ENCODE peak calls at places on chromosomes 4 and X, in four cellular contexts. One of them, this sample, is unnamed.

GRCh38 chr4:113411496-113411938 is 350.0 kb downstream of the CAMK2D start:
- DNase-seq in H1: no peak
- DNase-seq in A549: no peak
- DNase-seq in H9: no peak
- DNase-seq in this sample: no peak

GRCh38 chr4:179597301-179597700 is 2155.1 kb upstream of the AGA start:
- DNase-seq in H1: no peak
- DNase-seq in A549: no peak
- DNase-seq in H9: no peak
- DNase-seq in this sample: peak; percentile 62

GRCh38 chr4:165974647-165975335 is 101.8 kb downstream of the TLL1 start:
- DNase-seq in H1: no peak
- DNase-seq in A549: no peak
- DNase-seq in H9: no peak
- DNase-seq in this sample: no peak

GRCh38 chr4:73588613-73589012 is 31.6 kb downstream of the RASSF6 start:
- DNase-seq in H1: no peak
- DNase-seq in A549: no peak
- DNase-seq in H9: no peak
- DNase-seq in this sample: no peak

GRCh38 chrX:119871599-119872395 is at the start of the genes NDUFA1 and RNF113A:
- DNase-seq in H1: peak; percentile 60
- DNase-seq in A549: peak; percentile 82
- DNase-seq in H9: peak; percentile 81
- DNase-seq in this sample: peak; percentile 84

GRCh38 chrX:22690116-22690515 is 309.6 kb upstream of the DDX53 start:
- DNase-seq in H1: no peak
- DNase-seq in A549: no peak
- DNase-seq in H9: no peak
- DNase-seq in this sample: no peak

GRCh38 chr4:108272566-108272965 is 103.8 kb upstream of the LEF1 start:
- DNase-seq in H1: no peak
- DNase-seq in A549: no peak
- DNase-seq in H9: no peak
- DNase-seq in this sample: no peak

GRCh38 chr4:83686166-83686565 is 150.3 kb downstream of the GPAT3 start:
- DNase-seq in H1: no peak
- DNase-seq in A549: no peak
- DNase-seq in H9: no peak
- DNase-seq in this sample: no peak

GRCh38 chr4:174201898-174202297 is 81.6 kb downstream of the FBXO8 start:
- DNase-seq in H1: no peak
- DNase-seq in A549: no peak
- DNase-seq in H9: no peak
- DNase-seq in this sample: no peak

GRCh38 chrX:153537526-153538295 is 20.3 kb downstream of the ATP2B3 start:
- DNase-seq in H1: no peak
- DNase-seq in A549: no peak
- DNase-seq in H9: no peak
- DNase-seq in this sample: no peak

GRCh38 chr4:102547973-102548372 is 46.8 kb downstream of the NFKB1 start:
- DNase-seq in H1: no peak
- DNase-seq in A549: no peak
- DNase-seq in H9: no peak
- DNase-seq in this sample: no peak

GRCh38 chr4:162274354-162274753 is 110.6 kb upstream of the FSTL5 start:
- DNase-seq in H1: no peak
- DNase-seq in A549: no peak
- DNase-seq in H9: no peak
- DNase-seq in this sample: no peak

GRCh38 chr4:11451720-11452119 is 23.0 kb upstream of the HS3ST1 start:
- DNase-seq in H1: no peak
- DNase-seq in A549: no peak
- DNase-seq in H9: no peak
- DNase-seq in this sample: no peak

GRCh38 chr4:48635310-48635709 is 144.8 kb downstream of the FRYL start:
- DNase-seq in H1: no peak
- DNase-seq in A549: no peak
- DNase-seq in H9: no peak
- DNase-seq in this sample: no peak

GRCh38 chrX:10496345-10496965 is 123.9 kb downstream of the MID1 start:
- DNase-seq in H1: no peak
- DNase-seq in A549: no peak
- DNase-seq in H9: no peak
- DNase-seq in this sample: no peak

GRCh38 chrX:39665830-39666518 is 431.8 kb downstream of the BCOR start:
- DNase-seq in H1: no peak
- DNase-seq in A549: no peak
- DNase-seq in H9: no peak
- DNase-seq in this sample: no peak

GRCh38 chr4:148017801-148018200 is 285.9 kb downstream of the ARHGAP10 start:
- DNase-seq in H1: no peak
- DNase-seq in A549: no peak
- DNase-seq in H9: no peak
- DNase-seq in this sample: no peak

GRCh38 chr4:92433272-92433758 is 129.5 kb downstream of the GRID2 start:
- DNase-seq in H1: peak; percentile 47
- DNase-seq in A549: no peak
- DNase-seq in H9: peak; percentile 77
- DNase-seq in this sample: no peak

GRCh38 chr4:73836373-73837269 is at the start of gene CXCL6:
- DNase-seq in H1: no peak
- DNase-seq in A549: no peak
- DNase-seq in H9: peak; percentile 64
- DNase-seq in this sample: peak; percentile 74

GRCh38 chrX:71657267-71657666 is 10.1 kb upstream of the LOC101059915 start:
- DNase-seq in H1: no peak
- DNase-seq in A549: no peak
- DNase-seq in H9: no peak
- DNase-seq in this sample: no peak

GRCh38 chr4:26120098-26120795 is 200.6 kb upstream of the RBPJ start:
- DNase-seq in H1: no peak
- DNase-seq in A549: no peak
- DNase-seq in H9: no peak
- DNase-seq in this sample: no peak

GRCh38 chr4:139209470-139210063 is 32.5 kb upstream of the ELF2 start:
- DNase-seq in H1: no peak
- DNase-seq in A549: no peak
- DNase-seq in H9: no peak
- DNase-seq in this sample: no peak

GRCh38 chr4:16591867-16592266 is 306.6 kb downstream of the LDB2 start:
- DNase-seq in H1: no peak
- DNase-seq in A549: no peak
- DNase-seq in H9: no peak
- DNase-seq in this sample: peak; percentile 85

GRCh38 chrX:15702488-15703371 is 35.3 kb upstream of the CA5B start:
- DNase-seq in H1: no peak
- DNase-seq in A549: no peak
- DNase-seq in H9: no peak
- DNase-seq in this sample: no peak

GRCh38 chr4:27027428-27027827 is 166.8 kb downstream of the STIM2 start:
- DNase-seq in H1: no peak
- DNase-seq in A549: no peak
- DNase-seq in H9: no peak
- DNase-seq in this sample: no peak

GRCh38 chr4:157992038-157992706 is 180.7 kb downstream of the GASK1B start:
- DNase-seq in H1: no peak
- DNase-seq in A549: peak; percentile 13
- DNase-seq in H9: no peak
- DNase-seq in this sample: peak; percentile 72

GRCh38 chr4:57726154-57726553 is 616.0 kb upstream of the IGFBP7 start:
- DNase-seq in H1: no peak
- DNase-seq in A549: no peak
- DNase-seq in H9: no peak
- DNase-seq in this sample: no peak

GRCh38 chrX:153032397-153033118 is 23.7 kb upstream of the PNMA3 start:
- DNase-seq in H1: no peak
- DNase-seq in A549: peak; percentile 77
- DNase-seq in H9: peak; percentile 68
- DNase-seq in this sample: peak; percentile 69

GRCh38 chr4:17497890-17498523 is 13.9 kb downstream of the QDPR start:
- DNase-seq in H1: no peak
- DNase-seq in A549: no peak
- DNase-seq in H9: no peak
- DNase-seq in this sample: no peak

GRCh38 chr4:170278481-170278880 is 188.7 kb upstream of the AADAT start:
- DNase-seq in H1: no peak
- DNase-seq in A549: no peak
- DNase-seq in H9: no peak
- DNase-seq in this sample: no peak

GRCh38 chr4:89305712-89306437 is 1.7 kb downstream of the GPRIN3 start:
- DNase-seq in H1: no peak
- DNase-seq in A549: no peak
- DNase-seq in H9: no peak
- DNase-seq in this sample: no peak

GRCh38 chrX:51837926-51838325 is 55.5 kb upstream of the MAGED1 start:
- DNase-seq in H1: no peak
- DNase-seq in A549: no peak
- DNase-seq in H9: no peak
- DNase-seq in this sample: no peak

DNA sequence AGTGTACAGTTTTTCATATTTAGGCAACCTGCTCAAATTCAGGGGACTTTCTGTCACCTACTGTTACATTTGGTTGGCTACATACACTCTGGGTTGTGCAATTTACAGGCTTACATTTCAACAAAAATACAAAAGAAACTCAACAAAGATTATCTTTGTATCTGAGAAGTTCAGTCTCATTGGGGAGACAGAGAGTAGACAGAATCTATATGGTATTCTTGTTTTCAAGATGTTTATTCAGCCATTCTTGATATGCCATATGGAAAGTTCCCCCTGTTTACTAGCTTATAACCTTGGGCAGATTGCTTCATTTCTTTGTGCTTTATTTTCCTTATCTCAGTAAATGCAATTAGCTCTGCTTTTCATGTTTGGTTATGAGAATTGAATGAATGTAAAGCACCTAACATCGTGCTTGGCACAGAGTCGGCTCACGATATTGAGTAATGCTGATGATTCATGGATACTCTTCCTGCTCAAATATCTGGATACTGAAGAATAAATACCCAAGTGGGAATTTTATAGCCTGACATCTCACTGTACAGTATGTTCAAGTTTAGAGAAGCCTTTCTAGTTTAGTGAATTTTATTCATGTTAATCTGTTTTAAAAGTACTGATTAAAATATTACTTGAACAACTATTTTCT is 96.5 kb upstream of the PACRGL start:
- DNase-seq in H1: no peak
- DNase-seq in A549: no peak
- DNase-seq in H9: no peak
- DNase-seq in this sample: no peak
- H3K4me2 ChIP-seq in H1: no peak overlapping the region
- H3K4me2 ChIP-seq in A549: no peak overlapping the region
- H3K4me2 ChIP-seq in H9: no peak overlapping the region
- H3K4me2 ChIP-seq in this sample: no peak overlapping the region

GRCh38 chr4:1578968-1579833 is 104.9 kb downstream of the FAM53A start:
- DNase-seq in H1: no peak
- DNase-seq in A549: peak; percentile 72
- DNase-seq in H9: peak; percentile 79
- DNase-seq in this sample: peak; percentile 85
- H3K27ac ChIP-seq in H1: no peak overlapping the region
- H3K27ac ChIP-seq in A549: peak overlapping the region; percentile 89
- H3K27ac ChIP-seq in H9: no peak overlapping the region
- H3K27ac ChIP-seq in this sample: no peak overlapping the region

GRCh38 chrX:66676990-66677389 is 38.1 kb upstream of the EDA2R start:
- DNase-seq in H1: no peak
- DNase-seq in A549: no peak
- DNase-seq in H9: no peak
- DNase-seq in this sample: no peak

GRCh38 chrX:66674506-66674905 is 35.6 kb upstream of the EDA2R start:
- DNase-seq in H1: no peak
- DNase-seq in A549: no peak
- DNase-seq in H9: no peak
- DNase-seq in this sample: no peak

GRCh38 chrX:66675541-66675940 is 36.7 kb upstream of the EDA2R start:
- DNase-seq in H1: no peak
- DNase-seq in A549: no peak
- DNase-seq in H9: no peak
- DNase-seq in this sample: no peak

GRCh38 chrX:66677430-66677829 is 38.6 kb upstream of the EDA2R start:
- DNase-seq in H1: no peak
- DNase-seq in A549: no peak
- DNase-seq in H9: no peak
- DNase-seq in this sample: no peak

DNA sequence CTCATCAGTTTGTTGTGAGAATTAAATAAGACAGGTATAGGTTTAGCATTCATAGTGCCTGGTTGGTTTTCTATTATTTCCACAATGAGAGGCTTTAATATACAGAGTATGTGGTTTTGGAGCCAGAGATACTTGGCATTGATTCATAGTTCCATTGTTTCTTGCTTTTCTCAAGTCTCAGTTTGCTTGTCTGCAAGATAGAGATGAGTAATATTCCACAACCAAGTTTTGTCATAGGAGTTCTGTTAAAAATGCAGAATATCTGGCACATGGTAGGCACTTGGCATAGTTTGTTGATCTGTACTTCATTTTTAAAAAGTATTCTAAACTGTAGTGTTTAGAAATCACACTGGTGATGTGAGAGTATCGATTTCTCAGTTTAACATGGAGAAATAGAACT is 37.5 kb upstream of the EDA2R start:
- DNase-seq in H1: no peak
- DNase-seq in A549: no peak
- DNase-seq in H9: no peak
- DNase-seq in this sample: no peak
- H3K4me2 ChIP-seq in H1: no peak overlapping the region
- H3K4me2 ChIP-seq in A549: no peak overlapping the region
- H3K4me2 ChIP-seq in H9: no peak overlapping the region
- H3K4me2 ChIP-seq in this sample: no peak overlapping the region

DNA sequence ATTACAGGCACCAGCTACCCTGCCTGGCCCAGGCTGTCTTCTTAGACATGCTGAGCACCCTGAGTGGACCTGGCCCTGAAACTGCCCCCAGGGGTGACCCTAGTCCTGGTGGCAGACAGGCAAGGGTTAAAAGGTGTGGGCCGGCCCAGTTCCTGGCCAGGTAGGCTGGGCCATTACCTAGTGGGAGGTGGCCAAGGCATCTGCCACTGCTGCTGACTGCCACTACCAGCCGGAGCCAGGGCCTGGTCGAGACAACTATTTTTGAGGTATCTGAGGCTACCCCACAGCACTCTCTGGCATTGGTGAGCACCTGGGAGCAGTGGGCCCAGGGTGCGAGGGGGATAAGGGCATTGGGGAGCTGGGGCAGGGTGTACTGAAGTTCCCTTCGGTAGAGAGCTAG is at the start of gene CCDC120:
- DNase-seq in H1: no peak
- DNase-seq in A549: no peak
- DNase-seq in H9: peak; percentile 68
- DNase-seq in this sample: no peak
- H3K27ac ChIP-seq in H1: no peak within 1 kb of the TSS
- H3K27ac ChIP-seq in A549: no peak within 1 kb of the TSS
- H3K27ac ChIP-seq in H9: no peak within 1 kb of the TSS
- H3K27ac ChIP-seq in this sample: no peak within 1 kb of the TSS